ENCODE peak calls at places on chromosomes 16 and 17, in six cellular contexts. T, E, M, Z, C and D are unnamed samples. For H3K4me1, the result is how much of the 10 kb centered on the place peaks cover.

GRCh38 chr17:39000021-39000601 is 32.9 kb upstream of the FBXO47 start:
- DNase-seq in T (no peak), E (no peak), M (no peak), Z (no peak), C (no peak), D (no peak)

GRCh38 chr16:51648521-51648920 is 497.5 kb upstream of the SALL1 start:
- DNase-seq in T (no peak), E (no peak), M (no peak), Z (no peak), C (no peak), D (no peak)

GRCh38 chr16:31094088-31094423 is 541 bp downstream of the VKORC1 start:
- DNase-seq in T (no peak), E (peak), M (no peak), Z (no peak), C (no peak), D (no peak)

GRCh38 chr16:12801511-12802042 is 2.1 kb downstream of the CPPED1 start:
- DNase-seq in T (peak), E (peak), M (no peak), Z (no peak), C (no peak), D (no peak)

GRCh38 chr16:73636196-73636595 is 588.3 kb upstream of the ZFHX3 start:
- DNase-seq in T (no peak), E (no peak), M (no peak), Z (no peak), C (no peak), D (no peak)

GRCh38 chr17:13750783-13751484 is 149.2 kb upstream of the HS3ST3A1 start:
- DNase-seq in T (peak), E (peak), M (no peak), Z (no peak), C (no peak), D (no peak)

GRCh38 chr17:4599505-4600281 is 15.4 kb downstream of the SMTNL2 start:
- DNase-seq in T (peak), E (peak), M (peak), Z (no peak), C (no peak), D (no peak)

GRCh38 chr16:20915733-20916132 is 15.2 kb downstream of the LYRM1 start:
- DNase-seq in T (no peak), E (no peak), M (no peak), Z (no peak), C (no peak), D (no peak)

GRCh38 chr17:67442787-67443624 is 65.9 kb downstream of the PITPNC1 start:
- DNase-seq in T (no peak), E (no peak), M (no peak), Z (peak), C (no peak), D (no peak)

GRCh38 chr17:38330941-38331411 is 12.8 kb downstream of the GPR179 start:
- DNase-seq in T (no peak), E (no peak), M (no peak), Z (no peak), C (no peak), D (no peak)

GRCh38 chr16:57604177-57604576 is 24.3 kb upstream of the ADGRG1 start:
- DNase-seq in T (no peak), E (no peak), M (peak), Z (no peak), C (no peak), D (peak)

GRCh38 chr16:50260206-50261159 is 5.9 kb upstream of the ADCY7 start:
- DNase-seq in T (no peak), E (no peak), M (peak), Z (no peak), C (no peak), D (no peak)

GRCh38 chr16:13983625-13984024 is 63.7 kb downstream of the ERCC4 start:
- DNase-seq in T (no peak), E (no peak), M (no peak), Z (no peak), C (no peak), D (no peak)

GRCh38 chr17:63834431-63835166 is 7.1 kb upstream of the FTSJ3 start:
- DNase-seq in T (peak), E (no peak), M (peak), Z (peak), C (no peak), D (no peak)

GRCh38 chr16:23403547-23403946 is 49.4 kb downstream of the COG7 start:
- DNase-seq in T (no peak), E (no peak), M (peak), Z (no peak), C (no peak), D (no peak)

GRCh38 chr17:49887086-49887743 is 39.3 kb upstream of the TAC4 start:
- DNase-seq in T (no peak), E (no peak), M (no peak), Z (no peak), C (no peak), D (no peak)

GRCh38 chr16:54174201-54174600 is 112.4 kb downstream of the IRX3 start:
- DNase-seq in T (no peak), E (no peak), M (no peak), Z (no peak), C (no peak), D (no peak)

GRCh38 chr16:15653227-15653626 is 3.2 kb downstream of the NDE1 start:
- DNase-seq in T (no peak), E (no peak), M (peak), Z (no peak), C (no peak), D (no peak)

GRCh38 chr16:1677339-1677738 is 740 bp upstream of the JPT2 start:
- DNase-seq in T (peak), E (no peak), M (no peak), Z (no peak), C (no peak), D (no peak)

GRCh38 chr17:76742958-76743357 is 5.0 kb downstream of the MFSD11 start:
- DNase-seq in T (no peak), E (no peak), M (no peak), Z (no peak), C (no peak), D (no peak)
- H3K4me1 ChIP-seq in T (under half), E (under half), M (under half), Z (under half), C (under half), D (under half)

DNA sequence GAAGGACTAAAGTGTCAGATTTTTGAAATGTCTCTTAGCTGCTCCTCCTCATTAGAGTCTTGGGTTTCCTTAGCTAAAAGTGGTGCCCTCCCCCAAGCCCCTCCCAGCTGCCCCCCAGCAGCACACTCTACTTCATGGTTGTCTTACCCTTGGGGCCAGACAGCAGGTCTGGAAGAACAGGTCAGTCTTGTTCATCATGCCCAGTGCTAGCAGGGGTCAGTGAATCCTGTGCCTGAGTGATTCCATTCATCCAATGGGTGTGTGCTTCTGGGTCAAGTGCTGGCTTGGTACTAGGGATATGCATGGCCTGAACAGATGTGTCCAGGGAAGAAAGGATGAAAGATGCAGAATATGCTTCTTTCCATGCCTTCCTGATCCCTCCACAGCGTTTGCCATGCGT is 93.2 kb downstream of the GNAO1 start:
- DNase-seq in T (no peak), E (no peak), M (no peak), Z (no peak), C (no peak), D (no peak)
- H3K4me1 ChIP-seq in T (under half), E (under half), M (under half), Z (under half), C (under half), D (under half)

GRCh38 chr17:82884923-82885322 is 45.1 kb upstream of the ZNF750 start:
- DNase-seq in T (no peak), E (no peak), M (no peak), Z (no peak), C (no peak), D (no peak)
- H3K4me1 ChIP-seq in T (under half), E (under half), M (under half), Z (under half), C (under half), D (half or more)

GRCh38 chr17:1626333-1626732 is 2.3 kb downstream of the SLC43A2 start:
- DNase-seq in T (no peak), E (no peak), M (no peak), Z (no peak), C (no peak), D (no peak)
- H3K4me1 ChIP-seq in T (under half), E (under half), M (under half), Z (under half), C (under half), D (under half)

GRCh38 chr17:40130352-40131042 is 8.7 kb downstream of the MSL1 start:
- DNase-seq in T (peak), E (no peak), M (peak), Z (no peak), C (no peak), D (no peak)
- H3K4me1 ChIP-seq in T (under half), E (under half), M (under half), Z (under half), C (under half), D (under half)